ENCODE peak calls at places on chromosomes 12 and 14, in ten cellular contexts. P is IMR-90; C is astrocyte; I is colonic mucosa; H is CD8-positive, alpha-beta T cell; V is osteoblast; O is effector memory CD4-positive, alpha-beta T cell; F is ovary; S is K562; Z is mesendoderm. L is an unnamed sample.
A peak's percentile ranks its signal among the peaks of the same experiment; 100 is the strongest.

GRCh38 chr14:52703664-52704063 is 3.3 kb upstream of the PSMC6 start:
- DNase-seq in P (no peak), C (no peak), I (no peak), H (no peak), V (no peak), O (no peak), F (no peak), S (no peak), Z (no peak), L (no peak)

GRCh38 chr14:85241022-85241880 is 288.7 kb upstream of the FLRT2 start:
- DNase-seq in P (no peak), C (peak; percentile 42), I (no peak), H (no peak), V (no peak), O (no peak), F (no peak), S (no peak), Z (no peak), L (peak; percentile 2)

GRCh38 chr14:28301179-28301578 is 465.4 kb upstream of the FOXG1 start:
- DNase-seq in P (no peak), C (no peak), I (no peak), H (no peak), V (no peak), O (no peak), F (no peak), S (no peak), Z (no peak), L (no peak)

GRCh38 chr12:112842441-112842840 is 50.9 kb downstream of the RPH3A start:
- DNase-seq in P (no peak), C (no peak), I (no peak), H (no peak), V (no peak), O (no peak), F (no peak), S (no peak), Z (no peak), L (no peak)

GRCh38 chr14:96926006-96926405 is 128.8 kb downstream of the VRK1 start:
- DNase-seq in P (no peak), C (no peak), I (no peak), H (no peak), V (no peak), O (no peak), F (no peak), S (no peak), Z (no peak), L (no peak)

GRCh38 chr12:563250-563781 is 99.9 kb downstream of the NINJ2 start:
- DNase-seq in P (no peak), C (peak; percentile 75), I (no peak), H (peak; percentile 19), V (peak; percentile 81), O (peak; percentile 65), F (no peak), S (no peak), Z (no peak), L (no peak)

GRCh38 chr14:35631071-35631805 is 97.3 kb downstream of the INSM2 start:
- DNase-seq in P (peak; percentile 2), C (no peak), I (no peak), H (no peak), V (no peak), O (no peak), F (no peak), S (no peak), Z (no peak), L (no peak)

GRCh38 chr12:96195845-96196451 is 1.8 kb downstream of the ELK3 start:
- DNase-seq in P (peak; percentile 74), C (peak; percentile 83), I (peak; percentile 38), H (no peak), V (peak; percentile 91), O (peak; percentile 40), F (peak; percentile 38), S (peak; percentile 51), Z (peak; percentile 89), L (peak; percentile 70)

GRCh38 chr12:85834378-85834777 is 1.8 kb downstream of the RASSF9 start:
- DNase-seq in P (no peak), C (no peak), I (no peak), H (no peak), V (no peak), O (no peak), F (no peak), S (no peak), Z (peak; percentile 66), L (no peak)

GRCh38 chr12:51917746-51918453 is 10.6 kb downstream of the ACVRL1 start:
- DNase-seq in P (no peak), C (no peak), I (no peak), H (no peak), V (no peak), O (no peak), F (peak; percentile 55), S (peak; percentile 82), Z (no peak), L (peak; percentile 18)

GRCh38 chr12:122841544-122842321 is 6.5 kb downstream of the HIP1R start:
- DNase-seq in P (peak; percentile 82), C (peak; percentile 65), I (no peak), H (no peak), V (peak; percentile 99), O (no peak), F (no peak), S (no peak), Z (peak; percentile 62), L (no peak)

GRCh38 chr12:85923767-85924331 is 49.8 kb downstream of the NTS start:
- DNase-seq in P (peak; percentile 49), C (peak; percentile 42), I (no peak), H (no peak), V (peak; percentile 22), O (no peak), F (no peak), S (peak; percentile 4), Z (peak; percentile 33), L (peak; percentile 19)

GRCh38 chr12:131677699-131678098 is 33.2 kb upstream of the SFSWAP start:
- DNase-seq in P (no peak), C (no peak), I (no peak), H (no peak), V (no peak), O (no peak), F (no peak), S (no peak), Z (no peak), L (no peak)

GRCh38 chr14:51356381-51356780 is 116.3 kb downstream of the TMX1 start:
- DNase-seq in P (no peak), C (no peak), I (no peak), H (no peak), V (no peak), O (no peak), F (no peak), S (no peak), Z (no peak), L (peak; percentile 39)

GRCh38 chr12:111453071-111453989 is 47.6 kb downstream of the SH2B3 start:
- DNase-seq in P (no peak), C (no peak), I (peak; percentile 9), H (no peak), V (peak; percentile 41), O (no peak), F (no peak), S (no peak), Z (no peak), L (no peak)

GRCh38 chr12:111451232-111451631 is 45.5 kb downstream of the SH2B3 start:
- DNase-seq in P (no peak), C (no peak), I (peak; percentile 2), H (no peak), V (no peak), O (no peak), F (no peak), S (no peak), Z (no peak), L (no peak)

GRCh38 chr12:111448831-111449790 is 43.4 kb downstream of the SH2B3 start:
- DNase-seq in P (no peak), C (no peak), I (peak; percentile 17), H (no peak), V (peak; percentile 21), O (no peak), F (no peak), S (no peak), Z (no peak), L (no peak)

GRCh38 chr12:111450676-111451075 is 45.0 kb downstream of the SH2B3 start:
- DNase-seq in P (no peak), C (no peak), I (peak; percentile 16), H (no peak), V (peak; percentile 6), O (no peak), F (no peak), S (no peak), Z (no peak), L (no peak)

GRCh38 chr12:111451649-111452129 is 46.0 kb downstream of the SH2B3 start:
- DNase-seq in P (peak; percentile 59), C (no peak), I (no peak), H (no peak), V (peak; percentile 77), O (no peak), F (no peak), S (peak; percentile 63), Z (peak; percentile 54), L (peak; percentile 71)
- H3K27ac ChIP-seq in P (no peak overlapping the region), C (no peak overlapping the region), I (no peak overlapping the region), H (no peak overlapping the region), V (peak overlapping the region; percentile 18), O (no peak overlapping the region), F (no peak overlapping the region), S (no peak overlapping the region), Z (no peak overlapping the region), L (no peak overlapping the region)

GRCh38 chr12:121812320-121812871 is 8.6 kb downstream of the SETD1B start:
- DNase-seq in P (peak; percentile 64), C (peak; percentile 49), I (peak; percentile 85), H (no peak), V (peak; percentile 100), O (no peak), F (peak; percentile 83), S (peak; percentile 79), Z (peak; percentile 88), L (peak; percentile 86)
- H3K36me3 ChIP-seq in P (peaks cover 66% of the 10 kb centered on the region), C (peaks cover 35% of the 10 kb centered on the region), I (peaks cover 12% of the 10 kb centered on the region), H (peaks cover 41% of the 10 kb centered on the region), V (peaks cover 74% of the 10 kb centered on the region), O (peaks cover 67% of the 10 kb centered on the region), F (no peaks in the 10 kb centered on the region), S (peaks cover 92% of the 10 kb centered on the region), Z (peaks cover 8% of the 10 kb centered on the region), L (peaks cover 30% of the 10 kb centered on the region)

DNA sequence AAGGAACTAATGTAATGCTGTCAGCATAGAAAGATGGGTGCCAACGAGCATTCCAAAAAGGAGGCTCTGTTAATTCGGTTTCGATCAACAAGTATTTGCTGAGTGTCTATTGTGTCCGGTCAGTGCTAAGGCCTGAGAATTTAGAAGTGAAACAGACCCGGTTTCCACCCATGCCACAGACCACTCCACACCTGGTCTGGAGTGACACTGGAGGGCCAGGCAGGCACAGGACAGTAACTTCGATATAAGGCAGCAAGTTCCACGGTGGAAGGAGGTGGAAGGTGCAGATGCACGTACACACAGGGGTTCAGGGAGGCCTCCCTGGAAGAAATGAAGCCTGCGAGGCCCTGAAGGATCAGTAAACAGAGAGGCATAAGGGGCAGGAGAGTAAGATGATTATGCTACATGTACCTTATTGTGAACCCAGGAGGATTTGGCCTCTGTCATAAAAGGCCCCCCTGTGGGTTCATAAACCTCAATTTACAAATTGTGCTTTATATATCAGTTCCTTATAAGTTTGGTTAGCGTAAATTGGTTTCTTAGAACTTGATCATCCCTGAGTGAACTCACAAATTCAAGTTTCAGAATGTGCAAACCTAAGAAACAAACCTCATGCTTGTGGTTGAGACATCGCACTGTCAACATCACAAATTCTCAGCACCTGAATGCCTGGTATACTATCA is 25.9 kb downstream of the SSH1 start:
- DNase-seq in P (no peak), C (no peak), I (no peak), H (no peak), V (no peak), O (no peak), F (no peak), S (no peak), Z (no peak), L (no peak)
- H3K27ac ChIP-seq in P (peak overlapping the region; percentile 75), C (peak overlapping the region; percentile 99), I (no peak overlapping the region), H (peak overlapping the region; percentile 25), V (peak overlapping the region; percentile 99), O (no peak overlapping the region), F (no peak overlapping the region), S (no peak overlapping the region), Z (no peak overlapping the region), L (peak overlapping the region; percentile 96)

GRCh38 chr12:12722351-12723146 is 5.4 kb downstream of the CDKN1B start:
- DNase-seq in P (peak; percentile 53), C (peak; percentile 66), I (no peak), H (no peak), V (no peak), O (no peak), F (no peak), S (no peak), Z (no peak), L (no peak)
- H3K36me3 ChIP-seq in P (peaks cover 20% of the 10 kb centered on the region), C (peaks cover 15% of the 10 kb centered on the region), I (no peaks in the 10 kb centered on the region), H (peaks cover 29% of the 10 kb centered on the region), V (peaks cover 25% of the 10 kb centered on the region), O (peaks cover 29% of the 10 kb centered on the region), F (no peaks in the 10 kb centered on the region), S (peaks cover 36% of the 10 kb centered on the region), Z (no peaks in the 10 kb centered on the region), L (peaks cover 36% of the 10 kb centered on the region)